ENCODE peak calls at places on chromosomes 7 and 10, in ten cellular contexts. X is lung, Q is dorsolateral prefrontal cortex, Z is brain microvascular endothelial cell, I is fibroblast of pulmonary artery, O is heart left ventricle, C is fibroblast of villous mesenchyme, B is cardiac muscle cell, H is PC-9, N is aorta. U is an unnamed sample.

GRCh38 chr7:41399171-41399570 is 303.7 kb downstream of the INHBA start:
- DNase-seq in Z (no peak), B (no peak), N (no peak), C (no peak), Q (no peak), O (no peak), X (no peak), I (no peak), H (peak; percentile 61), U (no peak)

GRCh38 chr10:21584834-21585530 is 51.0 kb downstream of the MLLT10 start:
- DNase-seq in I (no peak), H (no peak), X (no peak), C (no peak), N (no peak), B (no peak), O (no peak), Q (no peak), Z (no peak), U (no peak)

GRCh38 chr10:113062977-113063967 is 113.2 kb downstream of the TCF7L2 start:
- DNase-seq in Z (no peak), H (no peak), N (no peak), O (no peak), B (peak; percentile 54), Q (no peak), I (no peak), X (no peak), C (peak; percentile 59), U (no peak)

GRCh38 chr10:98357208-98357836 is 57.7 kb downstream of the PYROXD2 start:
- DNase-seq in N (no peak), H (no peak), C (peak; percentile 89), O (no peak), B (peak; percentile 73), X (no peak), Q (no peak), Z (peak; percentile 50), I (peak; percentile 68), U (peak; percentile 68)

GRCh38 chr10:117762126-117762818 is 219.7 kb downstream of the EMX2 start:
- DNase-seq in Q (no peak), Z (no peak), B (no peak), C (no peak), I (no peak), O (no peak), H (no peak), X (no peak), N (no peak), U (no peak)

GRCh38 chr10:112988839-112989406 is 38.9 kb downstream of the TCF7L2 start:
- DNase-seq in N (no peak), X (no peak), C (no peak), H (no peak), O (no peak), I (no peak), B (no peak), Q (no peak), Z (no peak), U (no peak)

GRCh38 chr7:51080622-51081269 is 235.9 kb downstream of the COBL start:
- DNase-seq in H (no peak), B (no peak), Q (no peak), X (no peak), C (no peak), N (no peak), I (no peak), Z (no peak), O (peak; percentile 51), U (no peak)

GRCh38 chr7:98034044-98035035 is 44.3 kb upstream of the OCM2 start:
- DNase-seq in H (no peak), N (no peak), Z (no peak), C (no peak), B (peak; percentile 7), X (no peak), I (no peak), O (no peak), Q (peak; percentile 71), U (no peak)

GRCh38 chr7:30552330-30552729 is 42.3 kb upstream of the GARS1 start:
- DNase-seq in O (no peak), N (no peak), I (no peak), H (no peak), Z (no peak), Q (no peak), B (no peak), X (no peak), C (no peak), U (no peak)

GRCh38 chr7:2037301-2037804 is 195.4 kb downstream of the MAD1L1 start:
- DNase-seq in I (no peak), Q (no peak), Z (no peak), B (no peak), X (no peak), O (peak; percentile 17), N (peak; percentile 72), C (peak; percentile 53), H (no peak), U (no peak)
- H3K4me3 ChIP-seq in I (peak overlapping the region; percentile 49), Q (no peak overlapping the region), Z (no peak overlapping the region), B (no peak overlapping the region), X (no peak overlapping the region), O (peak overlapping the region; percentile 50), N (no peak overlapping the region), C (peak overlapping the region; percentile 54), H (no peak overlapping the region), U (no peak overlapping the region)

GRCh38 chr7:23014681-23015080 is 751 bp upstream of the HYCC1 start:
- DNase-seq in N (no peak), I (no peak), X (no peak), H (no peak), Q (no peak), O (no peak), Z (no peak), B (no peak), C (no peak), U (peak; percentile 24)
- H3K4me3 ChIP-seq in N (no peak overlapping the region), I (no peak overlapping the region), X (no peak overlapping the region), H (no peak overlapping the region), Q (no peak overlapping the region), O (peak overlapping the region; percentile 87), Z (no peak overlapping the region), B (no peak overlapping the region), C (no peak overlapping the region), U (no peak overlapping the region)

GRCh38 chr10:100742936-100743335 is 2.4 kb upstream of the PAX2 start:
- DNase-seq in I (no peak), X (no peak), N (no peak), Z (no peak), B (no peak), H (no peak), O (no peak), C (no peak), Q (no peak), U (no peak)

GRCh38 chr10:100743626-100744135 is 1.7 kb upstream of the PAX2 start:
- DNase-seq in Z (no peak), Q (no peak), I (peak; percentile 76), X (no peak), C (peak; percentile 65), B (peak; percentile 82), N (no peak), O (no peak), H (no peak), U (peak; percentile 83)

GRCh38 chr10:100744980-100745881 is at the start of gene PAX2:
- DNase-seq in H (no peak), Q (no peak), I (no peak), Z (no peak), X (no peak), C (no peak), B (no peak), O (no peak), N (no peak), U (peak; percentile 50)

GRCh38 chr10:100745882-100746412 is 565 bp downstream of the PAX2 start:
- DNase-seq in H (no peak), Q (no peak), C (no peak), X (no peak), O (no peak), N (no peak), Z (no peak), I (no peak), B (no peak), U (peak; percentile 32)

GRCh38 chr10:100744136-100744979 is 1.0 kb upstream of the PAX2 start:
- DNase-seq in I (no peak), C (no peak), O (no peak), H (no peak), B (no peak), N (no peak), Z (no peak), X (no peak), Q (no peak), U (peak; percentile 48)
- H3K4me3 ChIP-seq in I (no peak overlapping the region), C (no peak overlapping the region), O (no peak overlapping the region), H (no peak overlapping the region), B (peak overlapping the region; percentile 28), N (no peak overlapping the region), Z (no peak overlapping the region), X (no peak overlapping the region), Q (no peak overlapping the region), U (no peak overlapping the region)

GRCh38 chr7:35255417-35255798 is 1.5 kb upstream of the TBX20 start:
- DNase-seq in N (no peak), Z (no peak), C (no peak), B (peak; percentile 45), Q (no peak), X (no peak), O (peak; percentile 27), I (no peak), H (no peak), U (no peak)

GRCh38 chr7:35253680-35254495 is at the start of gene TBX20:
- DNase-seq in B (peak; percentile 92), C (peak; percentile 78), Z (peak; percentile 6), X (no peak), H (no peak), N (peak; percentile 76), O (peak; percentile 91), I (peak; percentile 87), Q (no peak), U (peak; percentile 58)

GRCh38 chr7:35255909-35256876 is 2.3 kb upstream of the TBX20 start:
- DNase-seq in C (no peak), O (peak; percentile 29), Z (no peak), N (no peak), H (no peak), I (no peak), X (no peak), Q (no peak), B (peak; percentile 58), U (no peak)

GRCh38 chr7:35253182-35253679 is 669 bp downstream of the TBX20 start:
- DNase-seq in Q (no peak), I (no peak), B (peak; percentile 29), O (peak; percentile 28), Z (no peak), C (no peak), N (no peak), H (no peak), X (no peak), U (no peak)

DNA sequence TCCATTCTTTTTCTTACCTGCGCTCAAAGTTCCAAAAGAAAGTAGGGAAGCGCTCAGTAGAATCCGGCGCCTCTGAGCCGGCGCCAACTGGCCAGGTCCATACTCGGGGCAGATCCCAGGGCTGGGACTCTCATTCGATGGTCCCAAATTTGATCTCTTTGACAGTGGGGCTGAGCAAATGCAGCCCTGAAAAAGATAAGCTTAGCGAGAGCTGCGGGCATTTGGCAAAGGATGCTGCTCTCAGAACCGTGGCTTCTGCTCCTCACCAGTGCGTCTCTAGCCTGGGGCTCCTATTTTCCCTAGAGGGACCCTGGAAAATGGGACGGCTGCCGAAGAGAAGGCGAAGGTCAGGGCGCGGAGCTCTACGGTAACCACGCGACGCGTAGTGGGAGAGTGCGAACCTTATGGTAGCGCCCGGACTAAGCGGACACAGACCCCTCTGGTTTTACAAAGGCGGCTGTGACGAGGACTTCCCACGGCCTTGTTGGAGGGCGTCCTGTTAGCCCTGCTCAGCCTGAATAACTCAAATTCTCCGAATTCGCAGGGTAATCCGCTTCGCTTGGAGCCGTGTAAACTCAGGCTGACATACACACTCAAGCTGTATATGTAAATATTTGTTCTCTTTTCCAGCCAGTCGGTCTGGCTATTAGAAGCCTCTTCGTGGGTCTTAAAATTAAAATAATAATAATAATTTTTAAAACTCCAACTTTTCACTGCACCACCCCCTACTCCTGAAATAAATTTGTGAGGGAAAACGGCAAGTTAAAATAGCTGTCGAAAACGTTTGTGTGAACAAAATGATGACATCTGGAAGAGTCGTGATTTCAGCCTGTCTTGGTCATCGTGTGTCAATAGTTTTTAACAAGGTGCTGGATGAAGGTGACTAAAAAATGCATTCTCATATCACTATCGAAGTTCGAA is 856 bp upstream of the TBX20 start:
- DNase-seq in I (peak; percentile 56), Q (no peak), X (no peak), H (no peak), C (no peak), O (peak; percentile 63), Z (no peak), B (peak; percentile 74), N (no peak), U (no peak)
- H3K4me3 ChIP-seq in I (peak overlapping the region; percentile 91), Q (no peak overlapping the region), X (no peak overlapping the region), H (no peak overlapping the region), C (peak overlapping the region; percentile 83), O (peak overlapping the region; percentile 84), Z (peak overlapping the region; percentile 40), B (peak overlapping the region; percentile 86), N (no peak overlapping the region), U (no peak overlapping the region)

U was measured in NB4.